ENCODE peak calls at places on chromosomes 6 and 20, in four cellular contexts. W, Q, Y and D are unnamed samples.

GRCh38 chr6:82363368-82364086 is at the start of gene TPBG:
- DNase-seq in Y (peak), Q (peak), W (no peak), D (peak)

GRCh38 chr20:63495771-63496403 is 3.0 kb downstream of the EEF1A2 start:
- DNase-seq in Q (peak), Y (peak), W (no peak), D (peak)

GRCh38 chr20:8398289-8399051 is 266.4 kb downstream of the PLCB1 start:
- DNase-seq in Y (no peak), Q (no peak), W (no peak), D (no peak)

GRCh38 chr20:58585753-58586540 is 65.1 kb upstream of the STX16 start:
- DNase-seq in W (no peak), Q (no peak), Y (no peak), D (no peak)

GRCh38 chr6:170210651-170211403 is 80.1 kb downstream of the DLL1 start:
- DNase-seq in W (no peak), Q (no peak), Y (no peak), D (no peak)

GRCh38 chr6:43770417-43771209 is 602 bp downstream of the VEGFA start:
- DNase-seq in W (no peak), Q (peak), Y (peak), D (peak)

GRCh38 chr6:28867078-28867414 is 56.7 kb downstream of the TRIM27 start:
- DNase-seq in Q (no peak), W (no peak), Y (no peak), D (no peak)

GRCh38 chr6:13251242-13251641 is 77.1 kb downstream of the TBC1D7 start:
- DNase-seq in W (no peak), Q (peak), Y (no peak), D (no peak)

GRCh38 chr6:170438861-170439260 is 114.2 kb downstream of the PSMB1 start:
- DNase-seq in Y (no peak), W (no peak), Q (no peak), D (no peak)

GRCh38 chr6:100592929-100593328 is 128.2 kb upstream of the SIM1 start:
- DNase-seq in Y (no peak), Q (no peak), W (no peak), D (no peak)

GRCh38 chr20:472889-473292 is 10.6 kb upstream of the TBC1D20 start:
- DNase-seq in W (no peak), Q (peak), Y (no peak), D (no peak)

GRCh38 chr6:15023448-15023847 is 222.4 kb upstream of the JARID2 start:
- DNase-seq in W (peak), Q (no peak), Y (no peak), D (no peak)

GRCh38 chr20:61756966-61757677 is 308.6 kb downstream of the TAF4 start:
- DNase-seq in W (no peak), Q (no peak), Y (no peak), D (no peak)

GRCh38 chr6:79622353-79622752 is 8.8 kb upstream of the SH3BGRL2 start:
- DNase-seq in Y (no peak), W (no peak), Q (no peak), D (no peak)

GRCh38 chr20:50744143-50744792 is 12.9 kb downstream of the PARD6B start:
- DNase-seq in W (no peak), Q (peak), Y (peak), D (peak)

GRCh38 chr6:1615651-1616420 is 6.1 kb downstream of the FOXC1 start:
- DNase-seq in W (no peak), Y (no peak), Q (no peak), D (no peak)

GRCh38 chr6:1618305-1619105 is 8.8 kb downstream of the FOXC1 start:
- DNase-seq in W (no peak), Y (no peak), Q (no peak), D (no peak)

GRCh38 chr6:1619106-1619665 is 9.5 kb downstream of the FOXC1 start:
- DNase-seq in Y (no peak), Q (no peak), W (no peak), D (no peak)

GRCh38 chr6:1616556-1617463 is 7.1 kb downstream of the FOXC1 start:
- DNase-seq in Q (no peak), W (no peak), Y (no peak), D (no peak)

DNA sequence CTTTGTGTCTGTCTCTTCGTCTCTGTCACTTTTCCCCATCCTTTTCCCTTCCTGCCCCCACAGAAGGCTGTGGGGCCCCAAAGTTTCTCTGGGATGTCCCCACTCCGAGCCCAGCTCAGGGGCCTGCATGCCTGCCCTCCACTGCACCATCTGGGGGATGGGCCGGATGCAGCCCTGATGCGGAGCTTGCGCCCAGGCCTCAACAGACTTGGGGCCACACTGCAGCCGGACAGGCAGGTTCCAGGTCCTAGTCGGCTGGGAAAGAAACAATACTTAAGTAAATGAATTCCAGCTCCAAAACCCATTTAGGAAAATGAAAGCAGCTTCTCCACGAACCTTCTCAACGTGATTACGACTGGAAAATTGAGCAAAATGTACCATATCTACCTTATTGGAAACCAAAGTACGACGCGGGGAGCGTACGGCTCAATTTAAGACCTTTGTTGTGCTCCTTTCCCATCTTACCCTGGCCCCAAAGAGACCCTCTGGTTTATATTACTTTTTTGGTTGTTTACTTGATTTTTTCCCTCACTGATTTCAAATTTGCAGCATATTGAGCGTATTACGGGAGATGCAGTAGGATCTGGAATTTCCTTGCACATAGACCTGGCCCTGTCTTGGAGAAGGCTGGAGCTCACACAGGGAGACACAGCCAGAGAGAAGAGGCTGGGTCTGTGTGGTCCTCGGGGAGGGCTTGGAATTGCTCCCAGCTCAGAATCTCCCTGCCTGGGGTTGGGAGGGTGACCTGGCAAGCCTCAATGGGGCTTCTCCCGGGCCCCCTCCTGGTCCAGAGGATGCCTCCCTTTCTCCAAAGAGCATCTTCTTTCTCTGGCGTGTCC is 8.0 kb downstream of the FOXC1 start:
- DNase-seq in Q (no peak), W (no peak), Y (no peak), D (no peak)
- TF ChIP-seq MYC in Q (no peak), W (no peak), Y (no peak), D (no peak)

DNA sequence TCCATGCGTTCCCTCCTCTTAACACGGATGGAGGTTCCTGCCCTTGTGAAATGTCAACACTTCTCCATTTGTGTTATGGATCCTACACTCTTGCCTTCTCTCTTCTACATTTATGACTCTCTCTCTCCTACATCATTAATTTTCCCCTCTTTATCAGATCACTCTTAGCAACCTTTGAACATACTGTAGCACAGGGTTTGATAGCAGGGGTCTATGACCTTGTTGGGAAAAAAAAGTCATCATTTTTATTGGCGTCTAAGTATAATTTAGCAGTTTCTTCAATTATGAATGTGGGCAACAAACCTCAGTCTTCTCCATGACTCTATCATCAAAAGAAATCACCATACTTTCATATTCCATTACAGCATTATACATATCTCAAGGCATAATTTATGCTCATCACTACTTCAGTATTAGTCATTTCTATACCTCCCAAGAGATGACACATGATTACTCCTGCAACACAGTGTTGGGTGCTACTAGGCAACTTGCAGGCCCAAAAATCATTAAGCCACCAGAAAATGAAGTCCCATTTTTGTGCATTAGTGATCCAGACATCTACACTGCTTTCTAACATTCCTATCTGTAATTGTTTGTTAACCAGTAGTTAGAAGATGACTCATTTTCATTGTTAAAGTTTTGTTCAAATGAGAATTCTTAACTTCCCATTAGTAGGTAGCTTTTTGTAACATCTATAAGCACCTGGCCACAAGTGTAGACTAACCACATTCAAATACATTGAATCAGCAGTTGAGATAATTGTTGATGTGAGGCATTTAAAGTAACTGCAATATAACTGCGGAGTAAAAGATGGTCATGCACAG is 9.5 kb downstream of the CYP39A1 start:
- DNase-seq in Q (no peak), Y (no peak), W (no peak), D (no peak)
- TF ChIP-seq EP300 in Q (no peak), Y (no peak), W (no peak), D (no peak)

GRCh38 chr6:45419574-45420082 is 41.9 kb upstream of the SUPT3H start:
- DNase-seq in Q (peak), Y (no peak), W (no peak), D (peak)
- TF ChIP-seq KDM1A in Q (no peak), Y (no peak), W (no peak), D (no peak)

GRCh38 chr6:159676804-159677203 is 16.2 kb downstream of the SOD2 start:
- DNase-seq in W (no peak), Y (no peak), Q (no peak), D (no peak)

GRCh38 chr6:159680104-159680503 is 12.9 kb downstream of the SOD2 start:
- DNase-seq in W (no peak), Y (no peak), Q (no peak), D (no peak)

GRCh38 chr6:159677226-159677901 is 15.7 kb downstream of the SOD2 start:
- DNase-seq in Q (no peak), Y (no peak), W (no peak), D (no peak)

GRCh38 chr6:159681104-159681503 is 11.9 kb downstream of the SOD2 start:
- DNase-seq in W (no peak), Q (no peak), Y (no peak), D (no peak)

GRCh38 chr6:159679091-159680077 is 13.7 kb downstream of the SOD2 start:
- DNase-seq in W (no peak), Y (no peak), Q (no peak), D (no peak)
- TF ChIP-seq MYC in W (no peak), Y (no peak), Q (no peak), D (no peak)

GRCh38 chr6:32853541-32854375 is at the start of the genes PSMB9 and TAP1:
- DNase-seq in Y (peak), Q (peak), W (peak), D (peak)
- TF ChIP-seq EP300 in Y (peak), Q (peak), W (no peak), D (no peak)

DNA sequence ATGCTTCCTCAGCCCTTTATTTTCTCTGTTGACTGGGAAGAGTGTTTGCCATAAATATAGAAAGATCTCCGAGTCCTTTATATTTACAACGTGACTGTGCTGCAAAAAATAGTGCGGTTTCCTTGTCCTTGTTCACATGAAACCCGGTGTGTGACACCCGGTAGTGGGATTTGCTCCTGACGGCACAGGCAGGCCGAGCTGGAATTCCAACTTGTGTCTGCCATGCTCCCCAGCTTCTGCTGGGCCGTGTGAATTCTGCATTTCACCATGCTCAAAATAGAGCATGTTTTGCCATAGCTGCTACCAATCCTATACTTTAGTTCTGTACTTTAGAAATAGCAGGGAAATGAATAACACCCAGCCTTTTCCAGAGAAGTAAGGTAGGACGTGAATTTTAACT is 60.3 kb upstream of the PDE10A start:
- DNase-seq in Q (no peak), Y (no peak), W (no peak), D (no peak)
- TF ChIP-seq KDM1A in Q (no peak), Y (no peak), W (no peak), D (no peak)

DNA sequence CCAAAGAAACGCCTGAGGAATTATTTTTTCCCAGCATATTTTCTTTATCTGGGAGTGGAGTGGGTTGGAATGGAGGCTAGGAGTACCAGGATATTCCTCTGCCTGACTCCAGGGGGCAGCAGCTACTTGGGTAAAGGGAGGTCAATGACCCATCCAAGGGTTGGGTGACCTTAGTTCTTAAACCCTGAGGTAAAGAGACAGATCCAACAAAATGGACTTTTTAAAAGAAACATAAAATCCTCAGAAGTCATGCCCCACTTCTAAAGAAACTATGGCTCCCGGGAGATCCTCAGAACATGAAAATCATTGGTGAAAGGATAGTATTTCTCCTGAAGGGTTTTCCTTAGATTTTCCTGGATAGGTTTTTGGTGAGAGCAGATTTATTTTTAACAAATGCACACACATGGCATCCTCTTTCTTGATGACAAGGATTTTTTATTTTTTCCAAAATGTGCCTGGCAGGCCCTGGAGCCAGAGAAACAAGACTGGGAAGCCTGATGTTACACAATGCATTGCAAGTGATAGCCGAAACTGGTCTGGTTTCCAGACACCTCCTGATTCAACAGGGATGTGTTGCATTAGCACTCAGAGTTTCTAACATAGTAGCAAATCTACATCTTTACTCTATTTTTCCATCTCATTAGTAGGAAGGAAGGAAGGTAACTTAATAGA is 240.9 kb upstream of the BTBD3 start:
- DNase-seq in W (no peak), Y (peak), Q (peak), D (peak)
- TF ChIP-seq MYC in W (no peak), Y (no peak), Q (no peak), D (no peak)

GRCh38 chr6:83859410-83860346 is at the start of gene CYB5R4:
- DNase-seq in Q (peak), Y (peak), W (peak), D (peak)
- TF ChIP-seq EP300 in Q (no peak), Y (peak), W (no peak), D (no peak)